ENCODE peak calls at places on chromosomes 1 and 21, in four cellular contexts. K is astrocyte of the spinal cord; B is CD8-positive, alpha-beta memory T cell; J is fibroblast of mammary gland. W is an unnamed sample.

GRCh38 chr1:16146888-16147614 is 8.8 kb downstream of the EPHA2 start:
- DNase-seq in B (no peak), K (no peak), J (no peak), W (no peak)

GRCh38 chr1:85607126-85607912 is 26.8 kb downstream of the CCN1 start:
- DNase-seq in K (peak), B (no peak), J (peak), W (no peak)

GRCh38 chr1:235933017-235933416 is 66.3 kb upstream of the LYST start:
- DNase-seq in K (no peak), J (no peak), B (no peak), W (no peak)

GRCh38 chr1:216216304-216216703 is 206.9 kb downstream of the USH2A start:
- DNase-seq in J (no peak), K (no peak), B (no peak), W (no peak)

GRCh38 chr1:29450591-29450990 is 214.3 kb downstream of the PTPRU start:
- DNase-seq in B (no peak), K (no peak), J (no peak), W (no peak)

GRCh38 chr1:64769482-64769881 is 24.6 kb downstream of the RAVER2 start:
- DNase-seq in B (no peak), K (no peak), J (no peak), W (no peak)

GRCh38 chr1:220296941-220297460 is 24.7 kb upstream of the RAB3GAP2 start:
- DNase-seq in B (no peak), K (peak), J (peak), W (no peak)

GRCh38 chr1:194104247-194104844 is 917.9 kb upstream of the B3GALT2 start:
- DNase-seq in B (no peak), K (no peak), J (no peak), W (no peak)

GRCh38 chr1:25045480-25046193 is 115.6 kb upstream of the RUNX3 start:
- DNase-seq in B (no peak), K (no peak), J (no peak), W (no peak)

GRCh38 chr21:14916676-14917141 is 148.1 kb downstream of the NRIP1 start:
- DNase-seq in K (peak), B (no peak), J (peak), W (no peak)

GRCh38 chr1:29471487-29472313 is 235.4 kb downstream of the PTPRU start:
- DNase-seq in K (no peak), J (peak), B (peak), W (no peak)

GRCh38 chr1:36796101-36796590 is 238.2 kb downstream of the GRIK3 start:
- DNase-seq in B (no peak), J (no peak), K (no peak), W (no peak)

GRCh38 chr1:234154320-234155251 is 218.7 kb upstream of the COA6 start:
- DNase-seq in B (no peak), K (peak), J (peak), W (peak)

GRCh38 chr1:58929667-58930325 is 145.9 kb upstream of the JUN start:
- DNase-seq in J (peak), B (peak), K (no peak), W (no peak)

GRCh38 chr1:24920155-24920925 is 9.7 kb downstream of the RUNX3 start:
- DNase-seq in B (peak), K (no peak), J (peak), W (no peak)

GRCh38 chr1:243421784-243422183 is 165.9 kb downstream of the SDCCAG8 start:
- DNase-seq in K (peak), B (peak), J (peak), W (peak)
- H3K4me3 ChIP-seq in K (peak), B (no peak), J (no peak), W (peak)

GRCh38 chr1:34918609-34919561 is 10.6 kb downstream of the DLGAP3 start:
- DNase-seq in K (no peak), J (peak), B (no peak), W (no peak)
- H3K4me3 ChIP-seq in K (no peak), J (no peak), B (no peak), W (no peak)

DNA sequence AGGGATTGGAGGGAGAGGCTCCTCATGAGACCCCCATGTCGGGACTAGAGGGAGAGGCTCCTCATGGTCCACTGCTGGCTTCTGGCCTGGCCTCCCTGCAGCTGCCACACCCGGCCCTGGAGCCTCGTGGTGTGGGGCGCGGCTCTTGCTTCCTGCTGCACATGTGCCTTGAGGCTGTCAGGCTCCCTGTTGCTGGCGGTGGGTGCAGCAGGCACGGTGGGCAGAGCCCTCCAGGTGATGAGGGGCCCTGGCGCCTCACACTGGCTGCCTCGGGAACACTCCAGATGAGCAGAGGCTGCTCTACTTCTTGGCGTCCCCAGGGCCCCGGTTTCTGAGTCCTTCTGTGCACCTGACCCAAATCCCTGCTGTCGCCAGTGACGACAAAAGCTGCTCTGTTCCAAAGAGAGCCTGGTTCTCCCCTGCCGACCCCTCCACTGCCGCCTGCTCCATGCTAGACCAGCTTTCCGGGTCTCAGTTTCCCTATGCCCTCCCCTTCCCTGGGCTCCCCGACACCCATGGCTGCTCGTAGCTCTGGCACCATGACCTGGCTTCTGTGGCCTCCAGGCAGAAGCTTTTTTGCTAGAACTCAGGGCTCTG is 9.7 kb upstream of the ATAD3B start:
- DNase-seq in B (no peak), K (no peak), J (no peak), W (no peak)
- H3K4me3 ChIP-seq in B (no peak), K (no peak), J (no peak), W (no peak)

GRCh38 chr1:155940993-155941844 is at the start of gene RXFP4:
- DNase-seq in B (no peak), K (no peak), J (no peak), W (no peak)
- H3K4me3 ChIP-seq in B (no peak), K (no peak), J (no peak), W (no peak)

DNA sequence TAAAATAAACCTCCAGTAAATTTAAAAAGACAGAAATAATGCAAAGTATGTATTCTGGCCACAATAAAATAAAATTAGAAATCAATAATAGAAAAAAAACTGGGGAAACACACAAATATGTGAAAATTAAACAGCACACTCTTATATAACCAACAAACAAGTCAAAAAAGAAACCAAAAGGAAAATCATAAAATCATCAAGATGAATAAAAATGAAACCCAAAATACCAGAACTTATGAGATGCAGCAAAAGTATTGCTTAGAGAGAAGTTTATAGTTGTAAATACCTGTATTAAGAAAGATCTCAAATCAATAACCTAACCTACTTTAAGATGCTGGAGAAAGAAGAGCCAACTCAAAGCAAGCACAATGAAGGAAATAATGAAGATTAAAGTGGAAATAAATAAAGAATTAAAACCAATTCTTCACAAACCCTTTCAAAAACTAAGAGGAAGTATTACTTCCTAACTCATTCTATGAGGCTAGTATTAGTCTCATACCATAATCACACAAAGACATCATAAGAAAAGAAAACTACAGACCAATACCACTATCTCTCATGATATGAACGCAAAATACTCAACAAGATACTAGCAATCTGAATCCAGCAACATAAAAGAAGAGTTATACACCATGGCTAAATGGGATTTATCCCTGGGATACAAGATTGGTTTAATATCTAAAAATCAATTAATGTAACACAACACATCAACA is 6.4 kb upstream of the KRTAP10-3 start:
- DNase-seq in K (no peak), B (no peak), J (no peak), W (no peak)
- H3K4me3 ChIP-seq in K (no peak), B (no peak), J (no peak), W (no peak)

GRCh38 chr1:34983700-34984355 is 1.3 kb downstream of the TMEM35B start:
- DNase-seq in K (no peak), J (no peak), B (no peak), W (no peak)
- H3K4me3 ChIP-seq in K (peak), J (peak), B (peak), W (peak)

DNA sequence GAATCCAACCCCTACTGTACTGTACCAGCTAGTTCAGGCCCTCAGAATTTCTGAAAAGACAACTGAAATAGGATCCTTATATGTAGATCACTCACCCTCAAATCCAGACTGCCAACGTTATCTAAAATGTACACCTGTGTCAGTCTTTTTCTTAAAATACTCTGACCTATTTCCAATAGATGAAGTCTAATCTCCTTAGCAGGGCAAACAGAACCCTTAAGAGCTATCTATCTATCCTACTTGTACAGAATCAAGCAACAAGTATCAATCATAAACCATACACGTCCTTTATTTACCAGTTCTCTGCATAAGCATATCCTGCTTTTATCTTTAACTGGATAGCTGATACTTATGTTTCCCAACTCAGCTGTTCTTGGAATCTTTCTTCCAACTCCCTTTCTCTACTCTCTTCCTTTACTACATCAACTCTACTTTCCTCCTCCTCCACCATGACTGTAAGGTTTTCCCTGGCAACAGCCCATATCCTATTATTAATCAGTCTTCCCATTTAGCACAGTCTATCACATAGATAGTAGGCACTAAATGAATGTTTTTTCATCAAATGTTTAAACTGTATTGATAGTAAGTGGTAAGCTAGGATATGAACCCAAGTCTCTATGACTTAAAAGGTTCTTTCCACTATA is 2.8 kb downstream of the LRIF1 start:
- DNase-seq in J (no peak), B (no peak), K (no peak), W (no peak)
- H3K4me3 ChIP-seq in J (no peak), B (peak), K (no peak), W (no peak)

GRCh38 chr1:222546548-222547259 is 1.2 kb downstream of the HHIPL2 start:
- DNase-seq in K (peak), B (no peak), J (peak), W (no peak)
- H3K4me3 ChIP-seq in K (no peak), B (no peak), J (no peak), W (no peak)